ENCODE peak calls at places on chromosome 5, in seven cellular contexts. B, A, Q, Z, E, X and U are unnamed samples.

GRCh38 chr5:31531543-31531887 is 378 bp downstream of the DROSHA start:
- DNase-seq in B (no peak), A (peak; percentile 50), Q (peak; percentile 15), Z (no peak), E (peak; percentile 52), X (no peak), U (peak; percentile 28)

GRCh38 chr5:159883522-159883950 is 32.7 kb upstream of the ADRA1B start:
- DNase-seq in B (no peak), A (no peak), Q (no peak), Z (no peak), E (no peak), X (no peak), U (no peak)

GRCh38 chr5:157290981-157291711 is 25.2 kb downstream of the CYFIP2 start:
- DNase-seq in B (no peak), A (no peak), Q (peak; percentile 99), Z (no peak), E (no peak), X (no peak), U (peak; percentile 83)

GRCh38 chr5:129460121-129460950 is at the start of gene ADAMTS19:
- DNase-seq in B (no peak), A (peak; percentile 61), Q (no peak), Z (peak; percentile 68), E (no peak), X (no peak), U (peak; percentile 35)

GRCh38 chr5:11918463-11919045 is 14.3 kb upstream of the CTNND2 start:
- DNase-seq in B (no peak), A (no peak), Q (no peak), Z (no peak), E (no peak), X (no peak), U (no peak)

GRCh38 chr5:1045960-1046560 is 37.5 kb downstream of the NKD2 start:
- DNase-seq in B (no peak), A (no peak), Q (no peak), Z (peak; percentile 1), E (no peak), X (no peak), U (no peak)

GRCh38 chr5:443239-444151 is 519 bp downstream of the EXOC3 start:
- DNase-seq in B (no peak), A (no peak), Q (no peak), Z (no peak), E (peak; percentile 84), X (no peak), U (peak; percentile 63)

GRCh38 chr5:34916518-34916917 is 1.0 kb downstream of the BRIX1 start:
- DNase-seq in B (no peak), A (no peak), Q (no peak), Z (no peak), E (no peak), X (no peak), U (no peak)

GRCh38 chr5:77906806-77907205 is 130.7 kb upstream of the TBCA start:
- DNase-seq in B (no peak), A (no peak), Q (no peak), Z (no peak), E (no peak), X (no peak), U (no peak)

GRCh38 chr5:17374973-17375844 is 122.8 kb upstream of the TAF11L2 start:
- DNase-seq in B (no peak), A (peak; percentile 49), Q (peak; percentile 21), Z (peak; percentile 54), E (no peak), X (no peak), U (no peak)

GRCh38 chr5:16554110-16554509 is 62.7 kb downstream of the RETREG1 start:
- DNase-seq in B (no peak), A (no peak), Q (no peak), Z (no peak), E (no peak), X (no peak), U (no peak)

GRCh38 chr5:131209506-131210191 is 38.9 kb downstream of the LYRM7 start:
- DNase-seq in B (no peak), A (no peak), Q (no peak), Z (no peak), E (no peak), X (peak; percentile 94), U (no peak)

GRCh38 chr5:107502711-107503110 is 168.0 kb downstream of the EFNA5 start:
- DNase-seq in B (no peak), A (peak; percentile 61), Q (no peak), Z (no peak), E (no peak), X (no peak), U (no peak)

GRCh38 chr5:93620487-93621339 is 37.7 kb downstream of the NR2F1 start:
- DNase-seq in B (peak; percentile 34), A (peak; percentile 94), Q (peak; percentile 50), Z (peak; percentile 72), E (no peak), X (no peak), U (peak; percentile 79)

GRCh38 chr5:81537905-81538535 is 144.1 kb upstream of the ACOT12 start:
- DNase-seq in B (no peak), A (no peak), Q (no peak), Z (no peak), E (no peak), X (no peak), U (no peak)

GRCh38 chr5:179488464-179488863 is 61.9 kb upstream of the RUFY1 start:
- DNase-seq in B (no peak), A (peak; percentile 46), Q (no peak), Z (no peak), E (no peak), X (no peak), U (no peak)

GRCh38 chr5:159507661-159508060 is 177.4 kb upstream of the IL12B start:
- DNase-seq in B (no peak), A (no peak), Q (no peak), Z (no peak), E (no peak), X (no peak), U (no peak)

GRCh38 chr5:142821733-142822487 is 51.7 kb downstream of the ARHGAP26 start:
- DNase-seq in B (peak; percentile 86), A (no peak), Q (peak; percentile 85), Z (no peak), E (no peak), X (no peak), U (no peak)

GRCh38 chr5:143536364-143536763 is 132.9 kb upstream of the NR3C1 start:
- DNase-seq in B (peak; percentile 37), A (no peak), Q (peak; percentile 14), Z (no peak), E (no peak), X (no peak), U (no peak)

GRCh38 chr5:96492654-96493053 is 59.6 kb upstream of the PCSK1 start:
- DNase-seq in B (no peak), A (peak; percentile 9), Q (no peak), Z (no peak), E (no peak), X (no peak), U (no peak)

GRCh38 chr5:123035950-123036390 is 555 bp downstream of the PPIC start:
- DNase-seq in B (peak; percentile 2), A (peak; percentile 79), Q (peak; percentile 22), Z (peak; percentile 77), E (peak; percentile 25), X (no peak), U (peak; percentile 54)

GRCh38 chr5:102090770-102091169 is 205.3 kb downstream of the SLCO4C1 start:
- DNase-seq in B (peak; percentile 36), A (peak; percentile 43), Q (peak; percentile 77), Z (no peak), E (peak; percentile 9), X (no peak), U (peak; percentile 63)

GRCh38 chr5:121257621-121258020 is 594.1 kb upstream of the FTMT start:
- DNase-seq in B (no peak), A (no peak), Q (no peak), Z (no peak), E (no peak), X (no peak), U (no peak)

GRCh38 chr5:109388407-109388806 is 21.4 kb downstream of the PJA2 start:
- DNase-seq in B (no peak), A (no peak), Q (no peak), Z (no peak), E (peak; percentile 26), X (no peak), U (no peak)
- TF ChIP-seq JUND in B (no peak), A (peak; percentile 36), Q (no peak), Z (no peak), E (peak; percentile 95), X (no peak), U (no peak)

DNA sequence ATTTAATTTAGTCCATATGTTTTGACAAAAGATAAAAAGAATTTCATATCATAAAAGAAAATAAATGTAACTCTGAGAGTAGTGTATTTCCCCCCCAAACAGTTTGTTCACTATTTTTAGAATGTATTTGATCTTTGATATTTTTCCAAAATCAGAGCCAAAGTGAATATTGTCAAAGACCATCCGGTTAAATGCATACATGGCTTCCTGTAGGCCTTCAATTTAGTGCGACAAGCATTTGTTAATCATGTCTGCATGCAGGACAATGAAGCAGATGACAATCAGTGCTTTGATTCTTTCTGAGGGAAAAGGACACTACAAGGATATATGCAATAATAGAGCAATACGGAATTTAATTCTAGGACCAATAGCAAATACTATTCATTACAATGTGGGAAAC is 79.8 kb downstream of the ACTBL2 start:
- DNase-seq in B (no peak), A (no peak), Q (no peak), Z (no peak), E (no peak), X (no peak), U (no peak)
- TF ChIP-seq JUND in B (no peak), A (no peak), Q (no peak), Z (no peak), E (no peak), X (no peak), U (no peak)

DNA sequence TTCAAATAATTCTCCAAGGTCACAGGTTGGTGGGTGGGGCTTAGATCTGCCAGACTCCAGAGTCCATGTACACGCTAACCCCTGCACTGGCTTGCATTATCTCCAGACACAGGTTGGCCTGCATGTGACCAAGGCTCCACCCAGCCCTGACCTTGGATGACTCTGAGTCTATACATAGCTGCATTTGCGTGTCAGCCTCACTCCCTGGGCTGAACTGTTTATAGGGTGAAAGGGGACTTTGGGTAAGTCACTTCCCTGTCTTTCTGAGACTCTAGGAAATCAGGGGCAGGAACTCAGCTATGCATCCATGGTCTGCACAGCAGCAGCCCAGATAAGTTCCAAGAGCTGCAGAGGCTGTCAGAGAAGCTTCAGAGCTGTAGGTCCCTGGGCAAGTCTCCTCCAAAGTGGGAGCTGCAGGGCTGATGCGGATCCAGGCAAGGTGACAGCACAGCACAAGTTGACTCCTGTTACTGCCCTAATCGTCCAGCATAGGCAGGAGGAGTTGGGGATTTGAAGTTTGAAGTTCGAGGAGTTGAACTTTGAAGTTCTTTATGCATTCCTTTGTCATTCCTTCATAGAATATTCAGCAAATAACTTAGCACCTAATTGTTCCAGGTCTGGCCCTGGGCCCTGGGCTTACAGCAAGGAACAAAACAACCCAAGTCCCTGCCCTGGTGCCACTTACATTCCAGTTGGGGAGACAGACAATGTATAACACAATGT is 53.4 kb downstream of the SLC22A5 start:
- DNase-seq in B (no peak), A (no peak), Q (peak; percentile 81), Z (no peak), E (peak; percentile 90), X (no peak), U (no peak)
- TF ChIP-seq JUND in B (no peak), A (no peak), Q (peak; percentile 52), Z (no peak), E (peak; percentile 90), X (no peak), U (no peak)

GRCh38 chr5:88377705-88378656 is 109.3 kb upstream of the TMEM161B start:
- DNase-seq in B (no peak), A (no peak), Q (no peak), Z (no peak), E (no peak), X (no peak), U (no peak)
- TF ChIP-seq JUND in B (no peak), A (no peak), Q (no peak), Z (no peak), E (no peak), X (no peak), U (no peak)